ENCODE peak calls at places on chromosome 13, in four cellular contexts. X is NCI-H510A treated with DMSO at 0.1 percent for 48 hours; J is activated CD4-positive, alpha-beta T cell treated with anti-CD3 and anti-CD28 coated beads, Interleukin-2, amount 50 U/mL, for 24 hours; O is renal cortical epithelial cell. R is an unnamed sample.
A peak's percentile ranks its signal among the peaks of the same experiment; 100 is the strongest.

GRCh38 chr13:88925954-88926353 is 1254.8 kb downstream of the SLITRK5 start:
- DNase-seq in J (no peak), O (no peak), X (no peak), R (no peak)

GRCh38 chr13:66558511-66558910 is 671.6 kb downstream of the PCDH9 start:
- DNase-seq in O (peak; percentile 26), J (no peak), X (no peak), R (no peak)

GRCh38 chr13:39394811-39395685 is 207.9 kb downstream of the LHFPL6 start:
- DNase-seq in O (no peak), X (no peak), J (no peak), R (no peak)

GRCh38 chr13:27131202-27131623 is 40.4 kb downstream of the USP12 start:
- DNase-seq in X (peak; percentile 12), O (peak; percentile 84), J (peak; percentile 26), R (no peak)

GRCh38 chr13:104534847-104535246 is 1468.6 kb upstream of the SLC10A2 start:
- DNase-seq in X (no peak), J (no peak), O (no peak), R (no peak)

GRCh38 chr13:100440756-100441421 is 147.7 kb downstream of the GGACT start:
- DNase-seq in X (no peak), O (peak; percentile 89), J (no peak), R (no peak)

GRCh38 chr13:26132756-26133155 is 80.9 kb upstream of the SHISA2 start:
- DNase-seq in J (no peak), O (no peak), X (no peak), R (no peak)

GRCh38 chr13:74868044-74868443 is 613.9 kb downstream of the TBC1D4 start:
- DNase-seq in X (no peak), J (no peak), O (peak; percentile 16), R (no peak)

GRCh38 chr13:107373551-107373950 is 805.6 kb upstream of the ARGLU1 start:
- DNase-seq in J (no peak), O (peak; percentile 91), X (peak; percentile 69), R (peak; percentile 60)

GRCh38 chr13:104799152-104799551 is 1732.9 kb upstream of the SLC10A2 start:
- DNase-seq in J (no peak), O (no peak), X (no peak), R (no peak)

GRCh38 chr13:105611424-105611823 is 924.0 kb downstream of the EFNB2 start:
- DNase-seq in X (no peak), O (peak; percentile 94), J (no peak), R (no peak)

GRCh38 chr13:101149735-101150380 is 266.4 kb downstream of the NALCN start:
- DNase-seq in X (no peak), O (peak; percentile 37), J (no peak), R (no peak)

GRCh38 chr13:21676611-21677021 is 5.7 kb downstream of the FGF9 start:
- DNase-seq in J (no peak), O (peak; percentile 60), X (peak; percentile 44), R (no peak)

GRCh38 chr13:101452519-101453485 is at the start of gene ITGBL1:
- DNase-seq in X (peak; percentile 0), O (no peak), J (no peak), R (no peak)

GRCh38 chr13:112642061-112642460 is 47.8 kb upstream of the ATP11A start:
- DNase-seq in X (no peak), O (no peak), J (no peak), R (no peak)

GRCh38 chr13:29993716-29994488 is 143.5 kb upstream of the UBL3 start:
- DNase-seq in J (no peak), O (peak; percentile 7), X (no peak), R (no peak)

GRCh38 chr13:72820156-72820897 is 38.4 kb downstream of the PIBF1 start:
- DNase-seq in X (no peak), O (peak; percentile 38), J (no peak), R (no peak)

GRCh38 chr13:98443329-98443728 is 133.6 kb downstream of the STK24 start:
- DNase-seq in X (no peak), O (peak; percentile 51), J (no peak), R (no peak)

GRCh38 chr13:32811297-32811800 is 204.9 kb upstream of the KL start:
- DNase-seq in J (no peak), O (peak; percentile 19), X (no peak), R (no peak)

GRCh38 chr13:24243311-24243710 is 66.1 kb upstream of the C1QTNF9 start:
- DNase-seq in J (no peak), O (no peak), X (no peak), R (no peak)

GRCh38 chr13:32471187-32471922 is 43.4 kb upstream of the N4BP2L1 start:
- DNase-seq in O (no peak), J (no peak), X (no peak), R (no peak)

GRCh38 chr13:59771272-59771671 is 392.5 kb downstream of the DIAPH3 start:
- DNase-seq in X (no peak), J (no peak), O (no peak), R (no peak)

GRCh38 chr13:41133951-41134350 is 1.3 kb upstream of the KBTBD6 start:
- DNase-seq in O (no peak), X (no peak), J (no peak), R (no peak)

GRCh38 chr13:107231941-107232340 is 664.0 kb upstream of the ARGLU1 start:
- DNase-seq in X (peak; percentile 24), O (no peak), J (no peak), R (no peak)

GRCh38 chr13:38417727-38418126 is 68.1 kb downstream of the UFM1 start:
- DNase-seq in X (no peak), J (no peak), O (no peak), R (no peak)

GRCh38 chr13:52879950-52880650 is 31.7 kb upstream of the PCDH8 start:
- DNase-seq in O (no peak), J (no peak), X (peak; percentile 35), R (no peak)

GRCh38 chr13:106617561-106617960 is 49.6 kb upstream of the ARGLU1 start:
- DNase-seq in J (no peak), O (peak; percentile 89), X (no peak), R (no peak)

GRCh38 chr13:111322916-111323331 is 2.5 kb downstream of the TEX29 start:
- DNase-seq in J (no peak), X (no peak), O (no peak), R (no peak)

GRCh38 chr13:33245505-33245904 is 40.0 kb downstream of the STARD13 start:
- DNase-seq in X (no peak), O (no peak), J (no peak), R (no peak)

GRCh38 chr13:24443366-24443765 is 69.2 kb downstream of the PARP4 start:
- DNase-seq in X (no peak), J (no peak), O (no peak), R (no peak)

GRCh38 chr13:85738696-85739320 is 60.4 kb downstream of the SLITRK6 start:
- DNase-seq in X (no peak), J (no peak), O (no peak), R (no peak)

GRCh38 chr13:108610517-108610916 is 18.9 kb upstream of the MYO16 start:
- DNase-seq in O (no peak), X (no peak), J (no peak), R (no peak)

GRCh38 chr13:114089341-114089740 is 43.1 kb downstream of the RASA3 start:
- DNase-seq in J (no peak), O (no peak), X (peak; percentile 12), R (no peak)

GRCh38 chr13:70255406-70255991 is 147.2 kb upstream of the KLHL1 start:
- DNase-seq in J (no peak), O (no peak), X (no peak), R (no peak)

R was measured in NCI-H774.